ENCODE peak calls at places on chromosomes 16 and 17, in eight cellular contexts. X is ascending aorta; F is left lung; L is MM.1S; R is body of pancreas; G is CD8-positive, alpha-beta T cell; C is GM23338; Z is mammary epithelial cell. P is an unnamed sample. For H3K4me1, the result is how much of the 10 kb centered on the place peaks cover.

GRCh38 chr16:22191966-22192260 is 14.2 kb upstream of the EEF2K start:
- DNase-seq in F (no peak), C (no peak), R (no peak), X (no peak), Z (peak), L (no peak), G (peak), P (no peak)

GRCh38 chr17:75077490-75078096 is 10.2 kb upstream of the SLC16A5 start:
- DNase-seq in L (no peak), G (peak), R (peak), F (peak), X (no peak), C (peak), Z (no peak), P (peak)

GRCh38 chr17:35433075-35433894 is 985 bp upstream of the SLFN12 start:
- DNase-seq in G (peak), Z (peak), F (peak), L (peak), X (peak), C (peak), R (peak), P (peak)

GRCh38 chr16:50814541-50814940 is 72.7 kb downstream of the CYLD start:
- DNase-seq in Z (no peak), X (no peak), G (no peak), C (no peak), R (no peak), F (no peak), L (no peak), P (no peak)

GRCh38 chr17:52759864-52760263 is 601.4 kb upstream of the CA10 start:
- DNase-seq in F (no peak), Z (no peak), L (no peak), C (no peak), R (no peak), X (no peak), G (no peak), P (no peak)

GRCh38 chr17:81251943-81252301 is 12.8 kb downstream of the NDUFAF8 start:
- DNase-seq in R (no peak), F (peak), L (no peak), G (peak), Z (no peak), C (no peak), X (no peak), P (no peak)

GRCh38 chr17:77120866-77121265 is 19.9 kb upstream of the SEC14L1 start:
- DNase-seq in C (no peak), Z (no peak), F (no peak), X (no peak), R (no peak), L (no peak), G (no peak), P (no peak)

GRCh38 chr16:84751947-84752346 is 52.1 kb downstream of the USP10 start:
- DNase-seq in G (no peak), L (peak), R (no peak), F (no peak), C (no peak), Z (peak), X (no peak), P (no peak)

GRCh38 chr16:3534126-3534525 is 33.3 kb downstream of the CLUAP1 start:
- DNase-seq in C (no peak), F (no peak), L (no peak), X (no peak), Z (no peak), R (no peak), G (no peak), P (no peak)

GRCh38 chr17:19237389-19238166 is 412 bp downstream of the EPN2 start:
- DNase-seq in X (no peak), L (peak), R (peak), F (peak), G (no peak), Z (peak), C (peak), P (peak)

GRCh38 chr17:41802961-41803682 is 8.6 kb downstream of the P3H4 start:
- DNase-seq in X (no peak), Z (no peak), L (no peak), R (no peak), C (peak), F (no peak), G (no peak), P (no peak)

GRCh38 chr17:17590883-17591407 is 563 bp downstream of the PEMT start:
- DNase-seq in Z (no peak), L (no peak), X (no peak), F (peak), R (no peak), C (no peak), G (peak), P (no peak)

DNA sequence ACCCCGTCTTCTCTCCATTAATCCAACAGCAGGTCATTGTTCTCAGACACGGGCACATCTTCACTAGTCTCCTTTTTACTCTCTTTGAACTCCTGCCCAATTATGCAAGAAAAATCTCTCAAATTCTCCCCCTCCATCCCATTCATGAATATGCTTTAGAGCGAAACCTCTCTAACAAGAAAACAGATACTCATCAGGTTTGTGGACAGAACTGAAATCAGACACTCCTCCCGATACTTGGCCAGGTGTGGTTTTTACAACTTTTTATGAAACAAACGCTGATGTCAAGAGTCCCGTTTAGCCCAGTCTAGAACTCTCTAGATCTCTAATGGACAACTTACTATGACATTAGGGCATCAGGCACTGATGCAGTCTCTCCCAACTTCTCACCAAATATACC is 40.9 kb downstream of the PIK3R5 start:
- DNase-seq in R (no peak), F (no peak), G (no peak), Z (peak), L (peak), X (no peak), C (no peak), P (no peak)
- H3K4me1 ChIP-seq in R (under half), F (under half), G (under half), Z (under half), L (under half), X (under half), C (under half), P (under half)

DNA sequence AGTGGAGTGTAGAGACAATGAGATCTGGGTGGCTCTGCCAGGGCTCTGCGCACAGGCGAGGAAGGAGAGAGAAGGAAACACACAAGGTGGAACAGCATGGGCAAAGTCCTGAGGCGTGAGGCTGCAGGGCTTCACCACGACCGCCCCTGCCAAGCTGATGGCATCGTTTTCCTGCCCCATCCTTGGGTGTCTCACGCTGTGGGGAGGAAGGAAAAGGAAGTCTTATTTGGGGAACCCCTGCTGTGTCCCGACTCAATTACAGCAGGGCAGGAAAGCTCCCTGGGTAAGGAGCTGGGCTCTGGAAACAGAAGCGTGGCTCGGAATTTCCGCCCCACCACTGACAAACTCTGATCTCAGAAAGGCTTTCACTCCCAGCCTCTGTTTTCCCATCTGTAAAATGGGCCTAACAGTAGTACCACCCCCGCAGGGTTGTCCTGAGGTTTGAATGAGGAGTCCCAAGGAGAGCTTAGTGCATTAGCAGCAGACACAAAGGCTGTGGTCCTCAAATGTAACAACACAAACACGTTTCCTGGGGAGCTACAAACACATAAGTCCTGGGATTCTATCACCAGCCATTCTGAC is 3.2 kb upstream of the CDH5 start:
- DNase-seq in R (no peak), F (no peak), Z (no peak), L (no peak), C (no peak), X (no peak), G (no peak), P (no peak)
- H3K27ac ChIP-seq in R (no peak), F (peak), Z (no peak), L (no peak), C (no peak), X (no peak), G (no peak), P (no peak)

GRCh38 chr17:45431531-45432404 is 902 bp downstream of the ARHGAP27 start:
- DNase-seq in X (no peak), G (peak), Z (peak), C (peak), F (peak), R (peak), L (peak), P (peak)
- H3K4me1 ChIP-seq in X (under half), G (under half), Z (under half), C (under half), F (under half), R (half or more), L (under half), P (under half)

GRCh38 chr16:58196898-58197313 is 1.0 kb downstream of the CSNK2A2 start:
- DNase-seq in G (no peak), F (no peak), R (no peak), Z (peak), C (peak), X (no peak), L (no peak), P (no peak)

GRCh38 chr16:58198022-58198683 is at the start of gene CSNK2A2:
- DNase-seq in R (peak), F (peak), Z (peak), C (peak), L (peak), G (peak), X (no peak), P (peak)

GRCh38 chr16:58197314-58198012 is 443 bp downstream of the CSNK2A2 start:
- DNase-seq in L (no peak), Z (no peak), R (no peak), C (peak), X (no peak), G (no peak), F (peak), P (no peak)

GRCh38 chr16:58200398-58200797 is 2.5 kb upstream of the CSNK2A2 start:
- DNase-seq in X (no peak), G (no peak), F (no peak), L (no peak), C (no peak), Z (no peak), R (no peak), P (no peak)

GRCh38 chr16:58198739-58199411 is 969 bp upstream of the CSNK2A2 start:
- DNase-seq in L (no peak), Z (no peak), C (peak), F (no peak), R (no peak), X (no peak), G (no peak), P (no peak)
- H3K27ac ChIP-seq in L (no peak), Z (no peak), C (no peak), F (no peak), R (no peak), X (no peak), G (no peak), P (no peak)

DNA sequence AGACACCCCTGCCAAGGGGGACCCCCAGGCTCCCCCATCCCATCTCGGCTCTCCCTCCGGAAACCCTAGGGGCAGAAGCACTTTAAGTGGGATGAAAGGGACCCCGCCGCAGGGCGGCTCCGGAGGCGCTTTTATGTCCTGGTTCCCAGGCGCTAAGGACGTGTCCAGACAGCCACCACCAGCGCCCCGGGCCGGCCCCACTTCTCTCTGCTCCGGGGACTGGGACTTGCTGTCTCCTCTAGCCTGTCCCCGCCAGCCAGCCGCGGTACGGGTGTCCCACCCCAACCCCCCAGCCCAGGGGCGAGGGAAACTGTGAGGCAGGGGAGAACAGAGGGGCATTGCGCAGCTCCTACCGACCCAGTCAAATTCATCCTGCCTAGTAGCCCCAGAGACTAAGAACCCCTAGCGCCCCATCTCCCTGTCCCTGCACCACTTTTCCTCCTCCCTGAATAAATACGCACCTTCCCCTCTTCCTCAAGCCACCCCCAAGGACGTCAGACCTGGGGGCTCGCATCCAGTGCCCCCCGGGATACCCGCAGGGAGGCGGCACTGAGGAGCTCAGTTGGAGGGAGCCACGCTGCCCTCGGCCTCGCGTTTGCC is 4.1 kb downstream of the SP6 start:
- DNase-seq in Z (no peak), R (no peak), G (no peak), F (peak), L (no peak), C (peak), X (no peak), P (no peak)
- H3K4me1 ChIP-seq in Z (half or more), R (under half), G (under half), F (under half), L (under half), C (under half), X (under half), P (under half)

P was measured in effector memory CD4-positive, alpha-beta T cell.